ENCODE peak calls at places on chromosomes 11 and 22, in five cellular contexts. A, G, N, P and D are unnamed samples.

GRCh38 chr22:38755911-38756532 is at the start of gene SUN2:
- DNase-seq in G (peak; percentile 98), A (peak; percentile 96), N (peak; percentile 93), P (peak; percentile 96), D (peak; percentile 95)

GRCh38 chr11:57254631-57255030 is 17.6 kb upstream of the APLNR start:
- DNase-seq in A (no peak), G (no peak), P (no peak), N (no peak), D (no peak)

GRCh38 chr11:87870081-87870480 is 305.2 kb downstream of the RAB38 start:
- DNase-seq in G (no peak), A (no peak), P (no peak), N (no peak), D (no peak)

GRCh38 chr11:131661137-131661536 is 290.7 kb downstream of the NTM start:
- DNase-seq in P (no peak), N (no peak), A (no peak), G (no peak), D (no peak)

GRCh38 chr11:100752371-100753073 is 65.4 kb downstream of the ARHGAP42 start:
- DNase-seq in A (no peak), N (no peak), G (no peak), P (no peak), D (no peak)

GRCh38 chr11:133078591-133079179 is 453.6 kb downstream of the OPCML start:
- DNase-seq in A (peak; percentile 37), P (no peak), N (peak; percentile 45), G (peak; percentile 53), D (no peak)

GRCh38 chr22:24304067-24304675 is 33.5 kb downstream of the SPECC1L start:
- DNase-seq in A (no peak), G (no peak), P (no peak), N (no peak), D (no peak)

GRCh38 chr22:43109921-43110443 is 568 bp upstream of the BIK start:
- DNase-seq in G (peak; percentile 32), A (no peak), N (no peak), P (no peak), D (no peak)

GRCh38 chr11:13339196-13340153 is 61.9 kb downstream of the BMAL1 start:
- DNase-seq in P (no peak), G (no peak), N (peak; percentile 44), A (no peak), D (no peak)

GRCh38 chr11:116168459-116168787 is 604.4 kb downstream of the BUD13 start:
- DNase-seq in A (no peak), G (no peak), N (no peak), P (no peak), D (no peak)

GRCh38 chr11:13189561-13190435 is 87.8 kb upstream of the BMAL1 start:
- DNase-seq in A (no peak), G (no peak), N (no peak), P (no peak), D (no peak)

GRCh38 chr11:101459020-101459419 is 124.8 kb downstream of the TRPC6 start:
- DNase-seq in A (no peak), N (no peak), P (no peak), G (no peak), D (no peak)

GRCh38 chr11:132405728-132406127 is 1035.3 kb downstream of the NTM start:
- DNase-seq in P (no peak), A (no peak), G (no peak), N (no peak), D (no peak)

GRCh38 chr11:17352925-17353227 is 1.3 kb downstream of the NCR3LG1 start:
- DNase-seq in A (peak; percentile 21), N (peak; percentile 50), G (peak; percentile 48), P (peak; percentile 44), D (peak; percentile 10)

GRCh38 chr11:26227311-26227710 is 104.6 kb upstream of the ANO3 start:
- DNase-seq in A (no peak), P (no peak), N (no peak), G (no peak), D (no peak)

GRCh38 chr22:26210390-26210789 is 41.1 kb downstream of the SEZ6L start:
- DNase-seq in P (no peak), N (no peak), A (no peak), G (no peak), D (no peak)

GRCh38 chr11:46537851-46538295 is 56.0 kb downstream of the AMBRA1 start:
- DNase-seq in A (peak; percentile 33), P (peak; percentile 57), N (peak; percentile 63), G (peak; percentile 84), D (peak; percentile 44)

GRCh38 chr22:37983860-37984791 is at the start of gene SOX10:
- DNase-seq in P (no peak), G (no peak), A (no peak), N (no peak), D (no peak)

GRCh38 chr22:27937453-27937852 is 18.4 kb upstream of the PITPNB start:
- DNase-seq in P (no peak), N (no peak), G (no peak), A (no peak), D (no peak)

GRCh38 chr11:128720522-128720985 is 26.7 kb downstream of the FLI1 start:
- DNase-seq in P (peak; percentile 48), A (no peak), G (no peak), N (no peak), D (peak; percentile 23)

GRCh38 chr11:123034587-123034986 is 27.3 kb downstream of the HSPA8 start:
- DNase-seq in P (no peak), N (no peak), A (no peak), G (no peak), D (no peak)

DNA sequence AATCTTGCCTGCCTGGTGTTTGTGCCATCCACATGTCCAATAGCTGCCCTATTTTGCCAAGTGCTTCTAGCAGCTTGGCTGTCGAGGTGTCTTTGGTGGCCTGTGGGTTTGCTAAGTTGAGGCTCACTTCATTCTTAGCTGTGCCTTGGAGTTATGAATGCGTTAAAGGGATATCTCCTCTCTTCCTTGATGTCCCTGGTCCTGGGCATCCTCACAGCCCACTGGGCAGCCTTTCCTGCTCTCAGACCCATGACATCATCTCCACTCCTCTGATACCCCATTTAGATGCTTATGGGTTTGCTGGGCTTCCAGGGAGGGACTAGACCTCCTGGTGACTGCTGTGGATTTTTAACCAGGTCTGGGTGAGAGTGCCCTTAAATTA is 1.3 kb downstream of the LDLRAD3 start:
- DNase-seq in G (no peak), A (no peak), N (no peak), P (no peak), D (no peak)
- H3K4me3 ChIP-seq in G (no peak overlapping the region), A (peak overlapping the region; percentile 64), N (no peak overlapping the region), P (no peak overlapping the region), D (no peak overlapping the region)

GRCh38 chr11:35231074-35231473 is 92.1 kb downstream of the CD44 start:
- DNase-seq in N (no peak), A (no peak), G (no peak), P (no peak), D (no peak)
- H3K36me3 ChIP-seq in N (no peaks in the 10 kb centered on the region), A (peaks cover 62% of the 10 kb centered on the region), G (no peaks in the 10 kb centered on the region), P (peaks cover 49% of the 10 kb centered on the region), D (peaks cover 51% of the 10 kb centered on the region)

DNA sequence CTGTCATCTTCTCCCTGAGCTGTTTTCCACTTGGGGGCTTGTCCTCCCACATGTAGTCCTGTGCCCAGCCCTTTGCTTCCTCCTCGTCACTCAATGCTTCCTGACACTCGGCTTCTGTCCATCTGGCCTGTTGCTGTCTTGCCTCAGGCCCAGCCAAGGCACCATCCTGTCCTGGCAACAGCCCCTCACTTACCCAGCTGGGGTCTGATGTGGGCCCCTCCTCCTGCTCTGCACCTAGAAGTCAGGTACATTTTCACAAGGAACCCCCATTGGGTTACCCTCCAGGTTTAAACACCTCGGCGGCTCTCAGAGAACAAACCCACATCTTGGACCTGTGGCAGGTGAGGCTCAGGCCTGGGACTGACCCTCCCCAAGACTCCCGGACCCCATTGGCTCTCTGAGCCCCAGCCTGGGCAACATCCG is 784.8 kb downstream of the TBC1D22A start:
- DNase-seq in G (no peak), A (no peak), N (no peak), P (no peak), D (no peak)
- H3K9me3 ChIP-seq in G (no peaks in the 10 kb centered on the region), A (peaks cover 5% of the 10 kb centered on the region), N (no peaks in the 10 kb centered on the region), P (no peaks in the 10 kb centered on the region), D (no peaks in the 10 kb centered on the region)

DNA sequence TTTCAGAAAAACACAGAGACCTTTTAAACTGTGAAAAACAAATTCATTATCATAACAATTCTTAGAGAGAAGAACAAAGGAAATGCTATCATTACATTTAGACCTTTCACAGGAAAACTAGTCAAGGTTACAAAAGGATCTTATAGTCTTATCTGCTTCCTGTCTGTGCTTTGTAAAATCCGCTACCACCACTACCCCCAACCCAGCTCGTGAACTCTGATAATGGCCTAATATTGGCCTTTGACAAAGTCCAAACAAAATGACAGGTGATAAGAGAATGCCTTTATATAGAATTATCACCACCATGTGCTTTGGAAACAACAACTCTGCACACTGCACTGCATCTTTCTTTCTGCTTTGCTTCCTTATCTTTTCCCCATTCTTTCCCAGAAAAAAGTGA is 272.5 kb downstream of the SBF2 start:
- DNase-seq in G (no peak), N (no peak), P (no peak), A (no peak), D (no peak)
- H3K4me3 ChIP-seq in G (no peak overlapping the region), N (no peak overlapping the region), P (no peak overlapping the region), A (no peak overlapping the region), D (no peak overlapping the region)